ENCODE peak calls at places on chromosomes 12 and 14, in six cellular contexts. F, Z, S, G, E and D are unnamed samples.

GRCh38 chr14:74698471-74698870 is 14.4 kb downstream of the AREL1 start:
- DNase-seq in G (no peak), Z (no peak), F (no peak), S (no peak), E (no peak), D (no peak)

GRCh38 chr14:31829256-31829923 is 247.7 kb upstream of the ARHGAP5 start:
- DNase-seq in E (no peak), S (no peak), F (peak), G (no peak), Z (no peak), D (no peak)

GRCh38 chr12:24728366-24728765 is 220.5 kb downstream of the BCAT1 start:
- DNase-seq in F (peak), S (peak), Z (no peak), E (peak), G (peak), D (no peak)

GRCh38 chr14:61372379-61372778 is 51.0 kb downstream of the PRKCH start:
- DNase-seq in E (no peak), S (no peak), G (no peak), Z (no peak), F (no peak), D (no peak)

GRCh38 chr14:80634106-80634758 is 307.3 kb downstream of the CEP128 start:
- DNase-seq in S (no peak), G (no peak), E (no peak), Z (no peak), F (no peak), D (no peak)

GRCh38 chr14:103679351-103679750 is 35.9 kb downstream of the XRCC3 start:
- DNase-seq in E (peak), F (peak), S (peak), G (peak), Z (no peak), D (no peak)

GRCh38 chr12:54300732-54301427 is at the start of gene NFE2:
- DNase-seq in Z (peak), S (peak), G (peak), E (peak), F (peak), D (peak)

GRCh38 chr14:106378191-106378590 is 851.8 kb downstream of the TMEM121 start:
- DNase-seq in Z (no peak), S (no peak), G (no peak), E (no peak), F (no peak), D (no peak)

GRCh38 chr14:24875203-24875840 is 174.6 kb downstream of the STXBP6 start:
- DNase-seq in S (no peak), E (no peak), G (no peak), F (no peak), Z (no peak), D (no peak)

GRCh38 chr12:48810817-48811453 is 7.4 kb upstream of the CACNB3 start:
- DNase-seq in F (peak), Z (no peak), S (no peak), G (no peak), E (no peak), D (no peak)

GRCh38 chr14:65206448-65207096 is 104.3 kb upstream of the MAX start:
- DNase-seq in F (peak), S (no peak), Z (no peak), G (no peak), E (no peak), D (no peak)

GRCh38 chr14:81211844-81212243 is 8.9 kb downstream of the GTF2A1 start:
- DNase-seq in S (peak), Z (no peak), E (peak), F (peak), G (peak), D (no peak)

GRCh38 chr14:99522457-99522891 is 41.3 kb downstream of the CCNK start:
- DNase-seq in Z (peak), S (no peak), F (peak), G (no peak), E (no peak), D (no peak)

GRCh38 chr12:6264402-6265037 is 46.0 kb upstream of the PLEKHG6 start:
- DNase-seq in F (no peak), Z (peak), G (no peak), S (peak), E (no peak), D (peak)

GRCh38 chr14:67510121-67510520 is 21.6 kb upstream of the TMEM229B start:
- DNase-seq in Z (no peak), E (no peak), F (peak), S (no peak), G (no peak), D (no peak)

GRCh38 chr12:80580254-80580653 is 127.2 kb upstream of the MYF6 start:
- DNase-seq in F (peak), E (peak), S (no peak), Z (no peak), G (no peak), D (no peak)

GRCh38 chr12:105205322-105206048 is 30.5 kb downstream of the APPL2 start:
- DNase-seq in E (no peak), G (no peak), S (no peak), Z (no peak), F (no peak), D (no peak)

GRCh38 chr14:61531741-61532505 is 163.4 kb upstream of the HIF1A start:
- DNase-seq in G (no peak), E (no peak), S (no peak), Z (no peak), F (no peak), D (no peak)

GRCh38 chr12:19992311-19992710 is 376.0 kb upstream of the PDE3A start:
- DNase-seq in E (no peak), F (no peak), S (no peak), Z (no peak), G (no peak), D (no peak)

GRCh38 chr12:113340061-113340460 is 5.2 kb upstream of the SLC8B1 start:
- DNase-seq in G (no peak), E (no peak), Z (no peak), F (no peak), S (no peak), D (no peak)

GRCh38 chr12:105445261-105446015 is 114.9 kb downstream of the C12orf75 start:
- DNase-seq in E (no peak), S (no peak), Z (no peak), F (no peak), G (peak), D (no peak)

GRCh38 chr12:39573971-39574370 is 45.6 kb downstream of the ABCD2 start:
- DNase-seq in G (no peak), F (no peak), S (no peak), E (no peak), Z (no peak), D (no peak)

GRCh38 chr14:76953196-76953945 is 75.1 kb downstream of the IRF2BPL start:
- DNase-seq in G (no peak), S (peak), F (peak), E (peak), Z (peak), D (peak)

GRCh38 chr14:69077841-69078240 is 75.1 kb downstream of the DCAF5 start:
- DNase-seq in G (no peak), S (no peak), F (peak), E (peak), Z (no peak), D (no peak)

GRCh38 chr12:99259040-99259934 is 388.3 kb upstream of the GARIN6 start:
- DNase-seq in F (no peak), E (no peak), Z (no peak), G (no peak), S (no peak), D (no peak)

GRCh38 chr12:31524791-31525495 is 66.0 kb downstream of the DENND5B start:
- DNase-seq in E (no peak), F (peak), S (no peak), Z (no peak), G (no peak), D (no peak)

GRCh38 chr12:109488051-109488665 is 10.7 kb downstream of the UBE3B start:
- DNase-seq in S (no peak), F (no peak), Z (no peak), E (no peak), G (no peak), D (no peak)

GRCh38 chr12:123160801-123161487 is 10.1 kb upstream of the PITPNM2 start:
- DNase-seq in F (peak), G (no peak), S (no peak), E (peak), Z (no peak), D (no peak)

GRCh38 chr12:38639625-38640024 is 265.8 kb downstream of the CPNE8 start:
- DNase-seq in E (no peak), Z (no peak), F (no peak), S (no peak), G (no peak), D (no peak)

GRCh38 chr12:104454997-104455396 is 1.8 kb upstream of the CHST11 start:
- DNase-seq in Z (no peak), F (peak), G (no peak), S (no peak), E (peak), D (no peak)

GRCh38 chr14:35438910-35439713 is 34.6 kb upstream of the NFKBIA start:
- DNase-seq in F (no peak), E (peak), G (no peak), S (peak), Z (no peak), D (no peak)

GRCh38 chr14:59509101-59509500 is 24.8 kb downstream of the JKAMP start:
- DNase-seq in E (no peak), G (no peak), F (no peak), S (no peak), Z (no peak), D (no peak)

GRCh38 chr12:89539425-89540117 is 13.7 kb upstream of the POC1B start:
- DNase-seq in G (no peak), S (no peak), E (no peak), F (no peak), Z (no peak), D (no peak)